ENCODE peak calls at places on chromosomes 3 and 15, in seven cellular contexts. Y, A, M, E, R, T and Q are unnamed samples.

GRCh38 chr15:73631915-73632669 is 1.1 kb downstream of the NPTN start:
- DNase-seq in Y (peak), A (no peak), M (peak), E (no peak), R (peak), T (peak), Q (no peak)

GRCh38 chr15:70054884-70055387 is 42.8 kb downstream of the TLE3 start:
- DNase-seq in Y (peak), A (no peak), M (no peak), E (no peak), R (peak), T (peak), Q (no peak)

GRCh38 chr3:142595581-142595950 is 627 bp upstream of the PLS1 start:
- DNase-seq in Y (no peak), A (peak), M (peak), E (no peak), R (no peak), T (no peak), Q (no peak)

GRCh38 chr3:112699436-112699978 is 58.6 kb upstream of the CCDC80 start:
- DNase-seq in Y (no peak), A (no peak), M (no peak), E (no peak), R (no peak), T (no peak), Q (no peak)

GRCh38 chr3:10366681-10367101 is 45.8 kb upstream of the SEC13 start:
- DNase-seq in Y (no peak), A (peak), M (no peak), E (no peak), R (no peak), T (no peak), Q (no peak)

GRCh38 chr3:156626104-156626503 is 48.3 kb upstream of the TIPARP start:
- DNase-seq in Y (no peak), A (no peak), M (no peak), E (no peak), R (no peak), T (no peak), Q (peak)

GRCh38 chr3:23880703-23881339 is 36.0 kb downstream of the NKIRAS1 start:
- DNase-seq in Y (no peak), A (no peak), M (no peak), E (peak), R (no peak), T (no peak), Q (no peak)

GRCh38 chr3:124811441-124811840 is 75.7 kb downstream of the ITGB5 start:
- DNase-seq in Y (no peak), A (no peak), M (no peak), E (no peak), R (no peak), T (no peak), Q (no peak)

GRCh38 chr3:97910931-97911351 is 61.3 kb downstream of the RIOX2 start:
- DNase-seq in Y (no peak), A (no peak), M (no peak), E (peak), R (no peak), T (no peak), Q (peak)

GRCh38 chr15:51335538-51335961 is 2.8 kb downstream of the CYP19A1 start:
- DNase-seq in Y (no peak), A (no peak), M (no peak), E (no peak), R (no peak), T (no peak), Q (no peak)

GRCh38 chr3:128309026-128309425 is 155.7 kb downstream of the EEFSEC start:
- DNase-seq in Y (no peak), A (no peak), M (peak), E (no peak), R (no peak), T (no peak), Q (no peak)

GRCh38 chr3:45583021-45583851 is 11.3 kb upstream of the LIMD1 start:
- DNase-seq in Y (peak), A (no peak), M (no peak), E (no peak), R (peak), T (peak), Q (no peak)

GRCh38 chr3:14248849-14249523 is 70.4 kb downstream of the LSM3 start:
- DNase-seq in Y (no peak), A (no peak), M (no peak), E (no peak), R (no peak), T (no peak), Q (no peak)

GRCh38 chr3:47752716-47753115 is 29.0 kb downstream of the SMARCC1 start:
- DNase-seq in Y (no peak), A (no peak), M (no peak), E (no peak), R (no peak), T (no peak), Q (no peak)

GRCh38 chr3:14162178-14162577 is 16.2 kb downstream of the XPC start:
- DNase-seq in Y (no peak), A (no peak), M (no peak), E (no peak), R (no peak), T (no peak), Q (no peak)

GRCh38 chr3:54517424-54517823 is 395.1 kb downstream of the CACNA2D3 start:
- DNase-seq in Y (no peak), A (no peak), M (no peak), E (no peak), R (no peak), T (no peak), Q (no peak)

GRCh38 chr3:134485075-134485536 is 679 bp downstream of the ANAPC13 start:
- DNase-seq in Y (no peak), A (no peak), M (no peak), E (no peak), R (no peak), T (no peak), Q (peak)

GRCh38 chr3:161406594-161407555 is 35.6 kb upstream of the SPTSSB start:
- DNase-seq in Y (no peak), A (no peak), M (no peak), E (no peak), R (no peak), T (no peak), Q (peak)

GRCh38 chr3:113243071-113243470 is 31.7 kb downstream of the BOC start:
- DNase-seq in Y (no peak), A (no peak), M (no peak), E (no peak), R (no peak), T (no peak), Q (no peak)

GRCh38 chr3:66439666-66440344 is 61.0 kb downstream of the LRIG1 start:
- DNase-seq in Y (no peak), A (no peak), M (no peak), E (no peak), R (no peak), T (peak), Q (peak)

GRCh38 chr3:60585918-60586317 is 665.3 kb downstream of the FHIT start:
- DNase-seq in Y (no peak), A (no peak), M (no peak), E (no peak), R (no peak), T (no peak), Q (no peak)

GRCh38 chr3:88986834-88987233 is 120.6 kb upstream of the EPHA3 start:
- DNase-seq in Y (no peak), A (peak), M (no peak), E (no peak), R (no peak), T (no peak), Q (no peak)

GRCh38 chr3:45796902-45797637 is 734 bp upstream of the SLC6A20 start:
- DNase-seq in Y (no peak), A (no peak), M (no peak), E (no peak), R (no peak), T (no peak), Q (no peak)

GRCh38 chr3:189143321-189143720 is 28.4 kb upstream of the TPRG1 start:
- DNase-seq in Y (no peak), A (no peak), M (no peak), E (no peak), R (no peak), T (no peak), Q (no peak)

GRCh38 chr15:90780916-90781315 is 63.8 kb downstream of the BLM start:
- DNase-seq in Y (no peak), A (no peak), M (no peak), E (peak), R (no peak), T (no peak), Q (peak)

GRCh38 chr3:172580680-172581079 is 57.5 kb upstream of the TNFSF10 start:
- DNase-seq in Y (no peak), A (no peak), M (no peak), E (no peak), R (no peak), T (no peak), Q (peak)
- H3K4me3 ChIP-seq in Y (no peak), A (no peak), M (no peak), E (peak), R (no peak), T (no peak), Q (no peak)

DNA sequence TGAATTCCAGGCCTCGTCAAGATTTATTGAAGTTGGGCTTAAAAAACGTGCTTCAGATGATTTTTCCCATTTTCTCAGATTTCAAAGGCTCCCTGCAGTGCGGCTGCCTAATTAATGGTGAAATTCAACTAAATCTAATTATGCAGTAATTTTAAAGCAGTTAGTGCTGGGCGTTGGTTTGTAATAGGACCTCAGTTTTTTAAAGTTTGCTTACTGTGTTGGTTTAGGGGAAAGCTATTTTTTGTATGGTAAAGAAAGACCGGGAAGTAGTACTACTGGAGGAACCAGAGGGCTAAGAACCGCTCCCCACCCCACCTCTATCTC is 11.6 kb downstream of the NR2F2 start:
- DNase-seq in Y (no peak), A (no peak), M (no peak), E (no peak), R (no peak), T (no peak), Q (no peak)
- H3K4me3 ChIP-seq in Y (no peak), A (peak), M (no peak), E (no peak), R (peak), T (no peak), Q (no peak)

GRCh38 chr15:53758412-53758811 is 1.1 kb downstream of the WDR72 start:
- DNase-seq in Y (no peak), A (no peak), M (peak), E (no peak), R (no peak), T (no peak), Q (no peak)

GRCh38 chr15:53753813-53754212 is 5.7 kb downstream of the WDR72 start:
- DNase-seq in Y (no peak), A (no peak), M (no peak), E (no peak), R (no peak), T (no peak), Q (no peak)

GRCh38 chr15:53757906-53758305 is 1.6 kb downstream of the WDR72 start:
- DNase-seq in Y (no peak), A (no peak), M (no peak), E (no peak), R (no peak), T (no peak), Q (no peak)

GRCh38 chr15:53762916-53763315 is 3.5 kb upstream of the WDR72 start:
- DNase-seq in Y (no peak), A (no peak), M (no peak), E (no peak), R (no peak), T (no peak), Q (no peak)

GRCh38 chr15:53759333-53759975 is at the start of gene WDR72:
- DNase-seq in Y (no peak), A (no peak), M (peak), E (no peak), R (peak), T (no peak), Q (no peak)
- H3K4me3 ChIP-seq in Y (peak), A (no peak), M (peak), E (no peak), R (peak), T (no peak), Q (no peak)

GRCh38 chr3:32797776-32798175 is 20.0 kb upstream of the TRIM71 start:
- DNase-seq in Y (no peak), A (no peak), M (no peak), E (no peak), R (no peak), T (no peak), Q (no peak)

GRCh38 chr3:32791833-32792232 is 26.0 kb upstream of the TRIM71 start:
- DNase-seq in Y (no peak), A (no peak), M (no peak), E (no peak), R (no peak), T (no peak), Q (no peak)

DNA sequence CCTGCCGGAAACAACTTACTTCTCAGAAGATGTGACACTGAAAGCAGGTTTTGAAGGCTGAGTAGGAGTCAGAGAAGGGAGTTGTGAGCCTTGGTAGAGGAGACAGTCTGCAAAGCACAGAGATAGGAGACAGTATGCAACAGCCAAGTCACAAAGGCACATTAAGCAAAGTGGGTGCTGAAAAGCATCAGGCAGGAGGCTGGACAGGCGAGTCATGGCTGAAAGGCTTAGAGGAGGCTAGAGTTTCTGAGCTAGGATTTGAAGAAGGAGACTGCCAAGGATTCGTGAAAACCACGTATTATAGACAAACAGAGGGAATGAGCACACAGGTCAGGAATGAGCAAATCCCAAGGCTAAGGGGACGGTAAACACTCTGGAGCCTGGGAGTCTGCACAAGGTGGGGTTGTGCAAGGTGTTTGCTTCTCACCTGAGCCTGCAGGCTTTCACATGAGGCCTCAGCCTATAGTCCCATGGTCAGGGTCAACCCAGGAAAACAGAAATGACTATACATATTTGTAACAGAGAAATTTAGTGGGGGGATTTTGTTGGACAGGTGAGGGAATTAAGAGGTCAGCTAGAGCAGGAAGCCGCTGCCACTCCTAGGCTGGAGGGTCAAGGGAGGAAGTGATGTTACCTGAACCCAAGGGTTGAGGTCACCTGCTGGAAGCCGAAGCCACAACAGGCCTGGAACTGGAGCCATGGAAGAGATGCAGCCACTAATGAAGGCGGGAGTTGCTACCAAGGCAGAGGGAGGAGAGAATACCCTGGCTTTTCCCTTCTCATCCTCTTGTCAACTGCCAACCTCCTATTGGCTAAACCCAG is 23.1 kb upstream of the TRIM71 start:
- DNase-seq in Y (no peak), A (no peak), M (peak), E (no peak), R (no peak), T (no peak), Q (no peak)
- H3K4me3 ChIP-seq in Y (no peak), A (no peak), M (no peak), E (no peak), R (no peak), T (no peak), Q (no peak)

DNA sequence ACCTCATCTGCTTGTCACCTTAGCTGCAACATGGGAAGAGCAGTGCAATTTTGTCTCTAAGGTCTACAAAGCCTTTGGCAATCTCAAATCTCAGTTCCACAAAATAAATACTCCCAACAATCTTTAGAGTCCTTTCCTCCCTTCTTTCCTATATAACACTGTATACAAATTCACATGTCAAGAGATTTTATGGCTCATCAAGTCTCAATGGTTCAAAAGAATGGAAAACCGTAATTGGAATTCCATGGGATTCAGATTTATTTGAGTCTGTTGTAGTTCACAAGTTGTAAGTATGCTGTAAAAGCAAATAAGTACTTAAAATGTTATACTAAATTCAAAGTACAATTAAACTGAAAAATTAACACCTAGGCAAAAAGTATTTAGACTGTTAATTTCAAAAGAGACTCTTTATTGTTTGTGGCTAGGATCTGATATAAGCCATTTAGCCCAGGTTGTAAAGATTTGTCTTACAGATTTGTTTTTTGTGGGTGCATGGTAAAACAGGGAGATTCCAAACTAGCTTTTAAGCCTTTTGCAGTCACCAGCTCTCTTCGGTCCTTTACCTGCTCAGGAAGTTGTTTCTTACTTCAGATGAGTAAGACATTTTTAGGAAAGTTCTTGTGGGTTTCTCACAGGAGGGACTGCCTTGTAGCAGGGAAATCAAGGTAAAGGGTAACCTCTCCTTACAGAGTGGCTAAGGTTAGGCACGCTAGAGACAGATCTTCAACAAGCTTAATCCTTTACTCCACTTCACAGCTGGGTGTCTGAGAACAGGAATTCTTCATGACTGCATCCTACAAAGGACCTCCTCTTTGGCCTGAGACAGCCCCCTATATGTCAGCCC is 50.2 kb downstream of the CMSS1 start:
- DNase-seq in Y (no peak), A (no peak), M (no peak), E (no peak), R (no peak), T (no peak), Q (no peak)
- H3K4me3 ChIP-seq in Y (peak), A (no peak), M (no peak), E (no peak), R (no peak), T (no peak), Q (no peak)

DNA sequence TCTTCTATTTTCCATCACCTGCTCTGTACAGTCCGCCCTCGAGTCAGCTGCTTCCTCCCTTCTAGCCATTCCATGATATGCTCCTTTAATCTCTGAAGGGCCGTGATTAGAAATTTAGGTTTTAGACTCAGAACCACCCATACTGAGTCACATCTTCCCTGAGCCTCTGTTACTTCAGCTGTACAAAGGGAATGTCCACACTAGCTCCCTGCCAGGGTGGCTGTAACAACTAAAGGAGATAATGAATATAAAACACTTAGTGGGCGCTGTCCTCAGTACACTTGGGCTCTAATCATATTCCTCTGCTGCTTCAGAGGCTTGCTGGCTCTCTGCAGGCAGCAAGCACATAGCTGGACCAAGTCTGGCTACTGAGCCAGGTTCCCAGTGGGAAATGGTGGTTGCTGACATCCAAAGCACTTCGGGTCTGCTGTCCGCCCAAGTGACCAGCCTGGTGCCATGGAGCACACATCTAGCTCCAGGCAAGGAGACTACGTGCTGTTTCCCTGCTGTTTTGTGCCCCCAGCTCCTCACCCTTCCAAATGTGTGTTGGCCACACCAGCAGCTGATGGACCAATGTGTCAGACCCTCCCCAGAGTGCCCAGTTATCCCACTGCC is 901 bp upstream of the CHST14 start:
- DNase-seq in Y (no peak), A (no peak), M (peak), E (no peak), R (no peak), T (no peak), Q (no peak)
- H3K4me3 ChIP-seq in Y (no peak), A (no peak), M (no peak), E (no peak), R (no peak), T (no peak), Q (no peak)

GRCh38 chr3:16290007-16290826 is 25.2 kb downstream of the OXNAD1 start:
- DNase-seq in Y (peak), A (no peak), M (peak), E (peak), R (no peak), T (no peak), Q (no peak)

GRCh38 chr3:16290827-16291196 is 25.8 kb downstream of the OXNAD1 start:
- DNase-seq in Y (no peak), A (no peak), M (no peak), E (peak), R (no peak), T (no peak), Q (peak)

GRCh38 chr3:16286672-16287604 is 21.9 kb downstream of the OXNAD1 start:
- DNase-seq in Y (no peak), A (no peak), M (no peak), E (no peak), R (no peak), T (no peak), Q (no peak)

GRCh38 chr3:16289144-16289889 is 24.3 kb downstream of the OXNAD1 start:
- DNase-seq in Y (no peak), A (no peak), M (peak), E (no peak), R (no peak), T (no peak), Q (no peak)

GRCh38 chr3:16288664-16289063 is 23.7 kb downstream of the OXNAD1 start:
- DNase-seq in Y (no peak), A (no peak), M (peak), E (no peak), R (no peak), T (no peak), Q (no peak)
- H3K4me3 ChIP-seq in Y (no peak), A (no peak), M (no peak), E (peak), R (no peak), T (no peak), Q (no peak)

GRCh38 chr3:35665390-35666055 is 26.2 kb downstream of the ARPP21 start:
- DNase-seq in Y (no peak), A (no peak), M (no peak), E (no peak), R (no peak), T (no peak), Q (no peak)

GRCh38 chr3:35666893-35667292 is 27.6 kb downstream of the ARPP21 start:
- DNase-seq in Y (no peak), A (no peak), M (no peak), E (no peak), R (no peak), T (no peak), Q (no peak)

GRCh38 chr3:35659808-35660207 is 20.5 kb downstream of the ARPP21 start:
- DNase-seq in Y (no peak), A (no peak), M (peak), E (no peak), R (peak), T (no peak), Q (peak)

GRCh38 chr3:35663471-35663870 is 24.1 kb downstream of the ARPP21 start:
- DNase-seq in Y (no peak), A (no peak), M (no peak), E (no peak), R (peak), T (no peak), Q (no peak)

GRCh38 chr3:35664460-35664919 is 25.2 kb downstream of the ARPP21 start:
- DNase-seq in Y (peak), A (no peak), M (peak), E (no peak), R (peak), T (peak), Q (peak)
- H3K4me3 ChIP-seq in Y (no peak), A (no peak), M (no peak), E (no peak), R (no peak), T (no peak), Q (peak)